ENCODE peak calls at places on chromosome 6, in four cellular contexts. N is mesendoderm, F is activated T-cell treated with anti-CD3 and anti-CD28 coated beads for 24 hours, J is iris pigment epithelial cell. O is an unnamed sample.
A peak's percentile ranks its signal among the peaks of the same experiment; 100 is the strongest.

GRCh38 chr6:49933526-49933925 is 30.4 kb downstream of the DEFB114 start:
- DNase-seq in N (no peak), F (no peak), J (no peak), O (no peak)

GRCh38 chr6:90375681-90376439 is 79.2 kb upstream of the BACH2 start:
- DNase-seq in N (no peak), F (no peak), J (peak; percentile 54), O (peak; percentile 80)

GRCh38 chr6:57173056-57173885 is 1.1 kb downstream of the BAG2 start:
- DNase-seq in N (peak; percentile 56), F (peak; percentile 14), J (peak; percentile 41), O (peak; percentile 45)

GRCh38 chr6:109609737-109610136 is 81.3 kb downstream of the AK9 start:
- DNase-seq in N (no peak), F (no peak), J (no peak), O (no peak)

GRCh38 chr6:159302196-159302595 is 133.0 kb downstream of the FNDC1 start:
- DNase-seq in N (no peak), F (no peak), J (no peak), O (no peak)

GRCh38 chr6:5464096-5464885 is 203.0 kb downstream of the FARS2 start:
- DNase-seq in N (no peak), F (no peak), J (peak; percentile 58), O (no peak)

GRCh38 chr6:163943647-163944395 is 529.3 kb downstream of the QKI start:
- DNase-seq in N (peak; percentile 92), F (no peak), J (peak; percentile 27), O (no peak)

GRCh38 chr6:37503486-37503980 is 3.8 kb upstream of the CCDC167 start:
- DNase-seq in N (no peak), F (no peak), J (no peak), O (no peak)

GRCh38 chr6:6826961-6827360 is 238.4 kb downstream of the LY86 start:
- DNase-seq in N (no peak), F (no peak), J (no peak), O (no peak)

GRCh38 chr6:132664309-132665034 is 5.5 kb upstream of the TAAR1 start:
- DNase-seq in N (no peak), F (no peak), J (no peak), O (no peak)

GRCh38 chr6:4913705-4914411 is 90.0 kb downstream of the RPP40 start:
- DNase-seq in N (no peak), F (no peak), J (no peak), O (no peak)

O was measured in Peyer's patch.